ENCODE peak calls at places on chromosomes 4 and X, in eight cellular contexts. M is heart right ventricle, D is psoas muscle, W is RWPE1, G is uterus, N is upper lobe of left lung, K is progenitor cell of endocrine pancreas, J is fibroblast of mammary gland. C is an unnamed sample.

GRCh38 chrX:57453901-57454300 is 137.9 kb upstream of the ZXDB start:
- DNase-seq in M (no peak), D (no peak), W (no peak), G (no peak), N (no peak), K (no peak), J (peak; percentile 13), C (no peak)

GRCh38 chr4:6592804-6593563 is 18.0 kb downstream of the MAN2B2 start:
- DNase-seq in M (no peak), D (no peak), W (no peak), G (no peak), N (no peak), K (no peak), J (no peak), C (no peak)

GRCh38 chrX:119753639-119754257 is 4.6 kb upstream of the SOWAHD start:
- DNase-seq in M (no peak), D (no peak), W (no peak), G (no peak), N (no peak), K (no peak), J (peak; percentile 51), C (no peak)

GRCh38 chr4:2390146-2390545 is 28.3 kb downstream of the ZFYVE28 start:
- DNase-seq in M (no peak), D (no peak), W (no peak), G (no peak), N (no peak), K (no peak), J (no peak), C (no peak)

GRCh38 chr4:4225915-4226605 is 669 bp downstream of the OTOP1 start:
- DNase-seq in M (no peak), D (no peak), W (no peak), G (no peak), N (no peak), K (no peak), J (peak; percentile 3), C (no peak)

GRCh38 chrX:75649829-75650228 is 127.0 kb upstream of the ZDHHC15 start:
- DNase-seq in M (no peak), D (no peak), W (no peak), G (no peak), N (no peak), K (no peak), J (no peak), C (no peak)

GRCh38 chr4:101307901-101308300 is 39.4 kb downstream of the PPP3CA start:
- DNase-seq in M (no peak), D (no peak), W (peak; percentile 62), G (no peak), N (no peak), K (no peak), J (peak; percentile 20), C (no peak)

GRCh38 chr4:2755821-2756690 is at the start of gene TNIP2:
- DNase-seq in M (peak; percentile 89), D (peak; percentile 94), W (peak; percentile 92), G (peak; percentile 84), N (peak; percentile 91), K (peak; percentile 62), J (peak; percentile 73), C (peak; percentile 90)

GRCh38 chrX:6226646-6227444 is 1.8 kb downstream of the NLGN4X start:
- DNase-seq in M (no peak), D (no peak), W (no peak), G (no peak), N (no peak), K (peak; percentile 32), J (no peak), C (peak; percentile 20)

GRCh38 chr4:187550256-187550950 is 445.2 kb upstream of the ZFP42 start:
- DNase-seq in M (no peak), D (no peak), W (no peak), G (no peak), N (no peak), K (no peak), J (no peak), C (no peak)

GRCh38 chr4:1419708-1420107 is 13.5 kb upstream of the NKX1-1 start:
- DNase-seq in M (no peak), D (no peak), W (no peak), G (no peak), N (peak; percentile 2), K (no peak), J (no peak), C (no peak)

GRCh38 chr4:37066149-37066548 is 178.4 kb upstream of the NWD2 start:
- DNase-seq in M (no peak), D (no peak), W (no peak), G (no peak), N (no peak), K (no peak), J (no peak), C (no peak)

DNA sequence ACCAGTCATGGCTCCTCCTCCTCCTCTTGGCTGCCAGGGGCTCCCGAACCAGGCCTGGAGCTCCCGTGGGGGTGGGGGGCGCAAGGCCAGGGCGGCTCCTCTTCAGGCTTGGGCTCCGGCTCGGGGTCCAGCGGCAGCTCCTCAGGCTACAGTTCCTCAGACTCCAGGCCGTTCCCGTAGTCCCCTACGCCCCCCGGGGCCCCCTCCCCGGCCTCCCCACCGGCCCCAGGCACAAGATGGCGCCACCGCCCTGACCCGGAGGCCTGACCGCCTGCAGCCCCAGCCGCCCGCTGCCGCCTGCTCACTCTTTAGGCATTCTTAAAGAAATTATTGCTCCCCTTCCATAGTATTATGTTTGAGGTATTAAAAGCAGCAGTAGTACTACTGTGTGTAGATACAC is 54.5 kb downstream of the TAF1 start:
- DNase-seq in M (no peak), D (no peak), W (no peak), G (no peak), N (no peak), K (no peak), J (no peak), C (no peak)
- TF ChIP-seq CTCF in M (no peak), D (no peak), W (no peak), G (no peak), N (no peak), K (no peak), J (no peak), C (no peak)

GRCh38 chr4:99943904-99944437 is 2.4 kb downstream of the DNAJB14 start:
- DNase-seq in M (no peak), D (no peak), W (no peak), G (no peak), N (no peak), K (no peak), J (no peak), C (no peak)

GRCh38 chr4:99947190-99947578 is 766 bp upstream of the DNAJB14 start:
- DNase-seq in M (no peak), D (no peak), W (no peak), G (no peak), N (no peak), K (no peak), J (no peak), C (no peak)

GRCh38 chr4:99947608-99948007 is 1.2 kb upstream of the DNAJB14 start:
- DNase-seq in M (no peak), D (no peak), W (no peak), G (no peak), N (no peak), K (no peak), J (no peak), C (no peak)

GRCh38 chr4:99945718-99946345 is 586 bp downstream of the DNAJB14 start:
- DNase-seq in M (peak; percentile 20), D (no peak), W (peak; percentile 36), G (no peak), N (peak; percentile 30), K (peak; percentile 31), J (peak; percentile 20), C (no peak)

GRCh38 chr4:99946346-99947189 is at the start of gene DNAJB14:
- DNase-seq in M (peak; percentile 79), D (peak; percentile 89), W (peak; percentile 57), G (peak; percentile 75), N (peak; percentile 84), K (peak; percentile 48), J (peak; percentile 71), C (peak; percentile 84)
- TF ChIP-seq CTCF in M (no peak), D (peak; percentile 9), W (no peak), G (no peak), N (peak; percentile 50), K (no peak), J (no peak), C (peak; percentile 29)

GRCh38 chr4:15965325-15965724 is 2.4 kb upstream of the FGFBP2 start:
- DNase-seq in M (no peak), D (no peak), W (no peak), G (no peak), N (no peak), K (no peak), J (no peak), C (no peak)

GRCh38 chr4:15963001-15963451 is at the start of gene FGFBP2:
- DNase-seq in M (peak; percentile 30), D (no peak), W (peak; percentile 31), G (no peak), N (peak; percentile 31), K (no peak), J (peak; percentile 49), C (peak; percentile 39)

GRCh38 chr4:15961778-15962510 is 1.0 kb downstream of the FGFBP2 start:
- DNase-seq in M (no peak), D (no peak), W (no peak), G (no peak), N (peak; percentile 32), K (no peak), J (no peak), C (no peak)

GRCh38 chr4:15963568-15963967 is 593 bp upstream of the FGFBP2 start:
- DNase-seq in M (no peak), D (no peak), W (no peak), G (no peak), N (peak; percentile 46), K (no peak), J (no peak), C (no peak)

GRCh38 chr4:15964159-15964558 is 1.2 kb upstream of the FGFBP2 start:
- DNase-seq in M (no peak), D (no peak), W (no peak), G (no peak), N (no peak), K (no peak), J (no peak), C (no peak)
- TF ChIP-seq CTCF in M (no peak), D (no peak), W (no peak), G (no peak), N (no peak), K (no peak), J (peak; percentile 4), C (no peak)

GRCh38 chrX:368811-369562 is 17.7 kb downstream of the PPP2R3B start:
- DNase-seq in M (peak; percentile 55), D (peak; percentile 80), W (no peak), G (no peak), N (no peak), K (no peak), J (peak; percentile 27), C (peak; percentile 56)
- TF ChIP-seq CTCF in M (no peak), D (no peak), W (no peak), G (no peak), N (no peak), K (no peak), J (no peak), C (no peak)

DNA sequence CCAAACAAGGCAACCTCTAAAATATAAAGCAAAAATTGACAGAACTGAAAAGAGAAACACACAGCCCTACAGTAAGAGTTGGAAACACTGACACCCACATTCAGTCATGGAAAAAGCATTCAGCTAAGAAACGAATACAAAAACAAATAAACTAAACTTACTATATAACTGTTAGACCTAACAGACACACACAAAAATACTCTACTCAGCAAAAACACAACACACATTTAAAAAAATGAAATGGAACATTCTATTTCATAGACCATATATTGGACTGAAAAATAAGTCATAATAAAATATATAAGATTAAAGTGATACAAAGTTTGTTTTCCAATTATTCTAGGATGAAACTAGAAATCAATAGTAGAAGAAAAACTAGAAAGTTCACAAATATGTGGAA is 488.8 kb upstream of the POU3F4 start:
- DNase-seq in M (no peak), D (no peak), W (no peak), G (no peak), N (no peak), K (no peak), J (no peak), C (no peak)
- TF ChIP-seq CTCF in M (no peak), D (no peak), W (no peak), G (no peak), N (no peak), K (no peak), J (no peak), C (no peak)

C was measured in left ventricle myocardium inferior.